ENCODE peak calls at places on chromosome 16, in four cellular contexts. H is OCI-LY7, Z is esophagus squamous epithelium, R is heart right ventricle. G is an unnamed sample.
A peak's percentile ranks its signal among the peaks of the same experiment; 100 is the strongest.

GRCh38 chr16:13480801-13481200 is 439.2 kb upstream of the ERCC4 start:
- DNase-seq in Z (no peak), R (no peak), H (no peak), G (no peak)

GRCh38 chr16:79687249-79687768 is 86.8 kb upstream of the MAF start:
- DNase-seq in R (no peak), H (no peak), Z (no peak), G (no peak)

GRCh38 chr16:14634389-14634725 is 1.6 kb downstream of the BFAR start:
- DNase-seq in Z (no peak), H (no peak), R (no peak), G (no peak)

GRCh38 chr16:19520861-19521331 is 1.0 kb downstream of the GDE1 start:
- DNase-seq in H (peak; percentile 10), R (no peak), Z (no peak), G (no peak)

GRCh38 chr16:57470683-57471082 is 8.2 kb downstream of the POLR2C start:
- DNase-seq in Z (no peak), R (peak; percentile 76), H (no peak), G (no peak)

GRCh38 chr16:5979905-5980550 is 882.4 kb upstream of the EEF2KMT start:
- DNase-seq in H (no peak), R (no peak), Z (no peak), G (no peak)

GRCh38 chr16:51404386-51404785 is 253.3 kb upstream of the SALL1 start:
- DNase-seq in Z (no peak), H (no peak), R (no peak), G (no peak)

GRCh38 chr16:20253825-20254224 is 73.5 kb downstream of the GP2 start:
- DNase-seq in Z (no peak), R (no peak), H (no peak), G (no peak)

GRCh38 chr16:55657616-55658015 is 1.8 kb downstream of the SLC6A2 start:
- DNase-seq in R (no peak), H (no peak), Z (no peak), G (no peak)

GRCh38 chr16:14125030-14125681 is 54.0 kb downstream of the MRTFB start:
- DNase-seq in Z (no peak), R (no peak), H (no peak), G (no peak)

GRCh38 chr16:47247691-47248090 is 103.9 kb upstream of the NETO2 start:
- DNase-seq in R (no peak), Z (no peak), H (no peak), G (no peak)

GRCh38 chr16:75341934-75342811 is 90.7 kb upstream of the BCAR1 start:
- DNase-seq in R (no peak), Z (no peak), H (no peak), G (no peak)

DNA sequence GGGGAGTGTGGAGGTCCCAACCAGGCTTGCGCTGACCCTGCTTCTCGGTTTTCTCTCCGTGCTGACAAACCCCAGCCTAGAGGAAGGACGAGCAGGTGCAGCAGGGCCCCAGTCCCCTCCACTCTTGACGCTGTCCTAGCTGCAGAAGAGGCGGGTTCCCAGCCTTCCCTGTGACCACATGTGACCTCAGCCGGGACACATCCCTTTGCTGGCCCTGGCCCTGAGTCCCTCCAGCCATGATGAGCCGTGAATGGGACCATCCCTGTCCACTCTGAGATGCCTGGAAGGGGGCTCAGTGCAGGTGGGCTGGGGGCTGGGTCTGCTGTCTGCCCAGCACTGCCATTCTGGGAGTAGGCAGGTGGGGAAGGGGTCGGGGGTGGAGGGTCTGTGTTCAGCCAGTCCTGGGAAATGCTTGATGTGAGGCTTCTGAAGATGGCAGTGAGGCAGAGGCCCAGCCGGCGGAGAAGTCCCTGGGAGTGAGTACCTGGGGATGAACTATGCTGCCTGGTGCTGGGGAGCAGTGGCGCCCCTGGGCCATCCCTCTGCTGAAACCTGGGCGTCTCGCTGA is 1.9 kb upstream of the TUBB3 start:
- DNase-seq in Z (no peak), R (no peak), H (peak; percentile 59), G (no peak)
- H3K4me3 ChIP-seq in Z (no peak overlapping the region), R (peak overlapping the region; percentile 70), H (peak overlapping the region; percentile 94), G (no peak overlapping the region)

GRCh38 chr16:53219795-53220194 is 165.0 kb downstream of the CHD9 start:
- DNase-seq in Z (no peak), R (no peak), H (no peak), G (no peak)

GRCh38 chr16:53224932-53225533 is 170.2 kb downstream of the CHD9 start:
- DNase-seq in Z (no peak), H (no peak), R (no peak), G (no peak)

GRCh38 chr16:53216798-53217197 is 162.0 kb downstream of the CHD9 start:
- DNase-seq in H (no peak), R (no peak), Z (no peak), G (no peak)

GRCh38 chr16:53220585-53220984 is 165.8 kb downstream of the CHD9 start:
- DNase-seq in R (peak; percentile 10), Z (no peak), H (peak; percentile 18), G (no peak)
- TF ChIP-seq CTCF in R (peak; percentile 50), Z (no peak), H (peak; percentile 42), G (peak; percentile 10)

DNA sequence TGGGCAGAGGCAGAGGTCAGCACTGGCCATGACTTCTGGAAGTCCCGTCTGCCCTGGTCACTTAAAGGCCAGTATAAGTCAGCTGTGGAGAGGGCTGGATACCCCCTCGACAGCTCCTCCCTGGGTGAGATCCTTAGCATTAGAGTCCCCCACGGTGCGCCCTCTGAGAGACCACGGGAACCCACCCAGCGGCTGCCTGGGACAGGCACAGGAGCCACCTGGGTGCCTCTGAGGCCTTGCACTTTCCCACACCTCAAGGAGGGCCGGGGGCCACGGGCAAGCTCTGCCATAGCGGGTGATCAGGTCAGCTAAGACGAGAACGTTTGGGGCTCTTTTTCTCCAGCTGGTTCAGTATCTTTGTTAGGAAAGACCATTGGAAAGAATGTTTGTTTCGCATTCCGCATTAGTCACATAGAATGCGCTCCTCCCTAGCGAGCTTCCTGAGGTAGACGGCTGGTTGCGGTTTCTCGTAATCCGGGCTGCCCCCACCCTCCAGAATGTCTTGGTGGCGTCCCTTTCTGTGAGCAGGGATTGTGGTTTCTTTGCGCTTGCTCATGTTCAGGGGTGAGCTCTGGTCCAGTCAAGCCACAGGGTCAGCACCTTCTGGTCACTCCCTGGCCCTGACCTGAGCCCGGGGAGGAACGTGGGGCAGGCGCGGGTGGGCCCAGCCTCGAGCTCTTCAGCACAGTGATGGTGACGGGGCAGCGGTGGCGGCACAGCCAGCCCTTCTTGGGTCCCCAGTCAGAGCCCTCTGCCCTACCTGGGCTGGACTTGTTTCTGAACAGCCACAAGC is 25.2 kb downstream of the NME3 start:
- DNase-seq in R (no peak), Z (no peak), H (no peak), G (no peak)
- H3K4me3 ChIP-seq in R (no peak overlapping the region), Z (no peak overlapping the region), H (no peak overlapping the region), G (no peak overlapping the region)

DNA sequence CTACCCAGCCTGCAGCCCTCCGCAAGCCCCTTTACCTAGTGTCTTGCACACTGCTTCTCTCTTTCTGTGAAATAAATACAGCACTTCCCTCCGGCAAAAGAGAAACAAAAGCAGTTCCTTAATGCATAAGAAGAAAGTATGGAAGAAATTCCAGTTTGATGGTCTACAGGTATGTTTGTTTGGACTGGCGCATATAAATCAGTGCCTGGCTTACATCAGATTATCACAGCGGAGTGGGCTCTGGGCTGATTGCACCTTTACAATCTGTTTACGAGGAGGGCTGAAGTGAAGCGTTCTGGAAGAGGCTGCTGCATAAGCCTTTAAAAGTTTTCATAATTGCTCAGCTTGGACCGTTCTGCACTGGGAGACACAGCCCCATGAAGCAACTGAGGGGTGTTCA is 153.5 kb upstream of the FOXF1 start:
- DNase-seq in H (no peak), Z (no peak), R (no peak), G (no peak)
- TF ChIP-seq CTCF in H (no peak), Z (no peak), R (no peak), G (no peak)

GRCh38 chr16:4613636-4614570 is 785 bp downstream of the UBALD1 start:
- DNase-seq in H (peak; percentile 28), Z (no peak), R (no peak), G (no peak)
- H3K4me3 ChIP-seq in H (peak overlapping the region; percentile 91), Z (peak overlapping the region; percentile 69), R (peak overlapping the region; percentile 86), G (peak overlapping the region; percentile 88)

GRCh38 chr16:22012241-22012640 is 4.3 kb downstream of the MOSMO start:
- DNase-seq in Z (no peak), R (no peak), H (no peak), G (no peak)
- TF ChIP-seq CTCF in Z (no peak), R (no peak), H (no peak), G (no peak)

DNA sequence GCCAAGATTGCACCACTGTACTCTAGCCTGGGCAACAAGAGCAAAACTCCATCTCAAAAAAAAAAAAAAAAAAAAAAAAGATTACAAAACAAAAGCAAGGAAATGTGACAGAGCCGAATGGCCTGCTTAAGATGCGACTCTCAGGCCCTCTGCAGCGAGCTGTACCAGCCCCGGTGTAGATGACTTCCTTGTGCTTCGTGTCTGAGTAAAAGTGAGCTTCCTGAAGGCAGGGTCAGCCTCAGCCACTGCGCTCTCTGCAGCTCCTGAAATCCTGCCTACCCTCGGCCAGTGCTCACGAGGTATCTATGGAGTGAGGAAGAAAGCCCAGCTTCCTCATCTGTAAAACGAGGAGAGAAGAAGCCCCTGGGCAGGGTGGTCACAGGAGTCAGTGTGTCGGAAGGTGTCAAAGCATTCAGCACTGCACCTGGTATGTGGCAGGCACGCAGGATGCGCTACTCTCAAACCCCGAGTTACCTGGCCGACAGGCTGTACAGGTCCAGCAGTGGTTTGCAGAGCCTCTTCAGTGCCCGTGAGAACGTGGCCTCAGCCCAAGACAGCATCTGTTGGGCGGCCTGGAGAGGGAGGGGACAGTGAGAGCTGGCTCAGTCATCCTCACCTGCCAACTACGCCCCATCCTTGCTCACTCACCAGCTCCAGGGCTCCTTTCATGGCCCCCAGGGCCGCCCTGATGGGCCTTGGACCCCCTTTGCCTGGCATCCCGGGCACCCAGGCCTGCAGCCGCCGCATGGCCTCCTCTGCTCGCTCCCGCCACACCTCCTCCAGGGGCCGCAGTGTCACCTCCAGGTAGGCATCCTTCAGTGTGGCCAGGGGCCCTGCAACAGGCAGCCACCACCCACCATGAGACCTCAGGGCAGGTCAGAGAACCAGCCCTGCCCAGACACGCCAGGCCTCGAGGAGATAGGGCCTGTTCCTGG is 44.6 kb downstream of the RMI2 start:
- DNase-seq in H (no peak), R (no peak), Z (no peak), G (no peak)
- H3K4me3 ChIP-seq in H (no peak overlapping the region), R (no peak overlapping the region), Z (no peak overlapping the region), G (no peak overlapping the region)

DNA sequence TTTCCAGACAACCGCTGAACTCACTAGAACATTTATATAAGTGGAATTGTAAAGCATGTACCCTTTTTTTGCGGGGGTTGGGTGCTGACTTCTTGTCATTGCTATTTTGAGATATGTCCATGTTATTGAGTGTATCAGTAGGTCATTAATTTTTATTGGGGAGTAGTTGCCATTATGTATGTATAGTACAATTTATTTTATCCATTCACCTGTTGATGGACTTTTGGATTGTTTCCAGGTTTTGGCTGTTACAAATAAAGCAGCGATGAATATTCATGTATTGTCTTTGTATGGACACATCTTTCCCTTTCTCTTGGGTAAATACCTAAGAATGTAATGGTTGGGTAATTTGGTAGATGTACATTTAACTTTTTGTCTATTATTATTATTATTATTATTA is 12.7 kb downstream of the NFATC3 start:
- DNase-seq in R (no peak), Z (no peak), H (no peak), G (no peak)
- TF ChIP-seq CTCF in R (no peak), Z (no peak), H (no peak), G (no peak)